ENCODE peak calls at places on chromosomes 13 and 19, in five cellular contexts. X, E, F, C and Q are unnamed samples.
A peak's percentile ranks its signal among the peaks of the same experiment; 100 is the strongest.

GRCh38 chr13:20425819-20426219 is 99.8 kb downstream of the CRYL1 start:
- DNase-seq in X (peak; percentile 90), E (no peak), F (no peak), C (no peak), Q (peak; percentile 59)

GRCh38 chr13:42899266-42899665 is 92.8 kb downstream of the EPSTI1 start:
- DNase-seq in X (no peak), E (no peak), F (no peak), C (no peak), Q (peak; percentile 54)

GRCh38 chr13:21625366-21625765 is 21.4 kb upstream of the MICU2 start:
- DNase-seq in X (peak; percentile 69), E (no peak), F (no peak), C (no peak), Q (peak; percentile 60)

GRCh38 chr19:43532571-43532961 is 422 bp upstream of the ZNF575 start:
- DNase-seq in X (no peak), E (peak; percentile 70), F (peak; percentile 54), C (peak; percentile 71), Q (peak; percentile 59)

GRCh38 chr13:100854091-100854490 is 179.5 kb upstream of the TMTC4 start:
- DNase-seq in X (no peak), E (no peak), F (no peak), C (no peak), Q (no peak)

GRCh38 chr13:61531383-61532065 is 115.9 kb upstream of the PCDH20 start:
- DNase-seq in X (peak; percentile 94), E (no peak), F (no peak), C (no peak), Q (no peak)

GRCh38 chr19:3982701-3983541 is 2.3 kb downstream of the EEF2 start:
- DNase-seq in X (peak; percentile 82), E (no peak), F (no peak), C (no peak), Q (no peak)

GRCh38 chr19:19541572-19541971 is 3.5 kb downstream of the CILP2 start:
- DNase-seq in X (no peak), E (no peak), F (no peak), C (no peak), Q (no peak)

GRCh38 chr13:20997301-20998061 is 63.9 kb downstream of the LATS2 start:
- DNase-seq in X (no peak), E (no peak), F (no peak), C (no peak), Q (no peak)

GRCh38 chr13:43269037-43269476 is 245.7 kb downstream of the DNAJC15 start:
- DNase-seq in X (peak; percentile 96), E (no peak), F (no peak), C (no peak), Q (no peak)

GRCh38 chr13:67383358-67383757 is 153.2 kb upstream of the PCDH9 start:
- DNase-seq in X (peak; percentile 3), E (no peak), F (no peak), C (peak; percentile 51), Q (no peak)

GRCh38 chr13:110127986-110128511 is 178.9 kb downstream of the COL4A1 start:
- DNase-seq in X (no peak), E (no peak), F (no peak), C (no peak), Q (no peak)

GRCh38 chr13:56718791-56719190 is 421.9 kb upstream of the PRR20A start:
- DNase-seq in X (peak; percentile 8), E (no peak), F (no peak), C (no peak), Q (no peak)

GRCh38 chr13:41177616-41178015 is 16.8 kb downstream of the KBTBD7 start:
- DNase-seq in X (peak; percentile 38), E (no peak), F (no peak), C (no peak), Q (no peak)

GRCh38 chr13:25059166-25059565 is 36.8 kb upstream of the PABPC3 start:
- DNase-seq in X (no peak), E (no peak), F (no peak), C (no peak), Q (no peak)

GRCh38 chr19:4636151-4636717 is 3.1 kb upstream of the TNFAIP8L1 start:
- DNase-seq in X (peak; percentile 38), E (peak; percentile 83), F (peak; percentile 64), C (peak; percentile 90), Q (peak; percentile 88)

GRCh38 chr13:44273991-44274810 is 99.4 kb upstream of the SERP2 start:
- DNase-seq in X (no peak), E (no peak), F (no peak), C (no peak), Q (peak; percentile 59)

GRCh38 chr13:41145136-41145908 is 12.7 kb upstream of the KBTBD6 start:
- DNase-seq in X (peak; percentile 87), E (no peak), F (no peak), C (no peak), Q (no peak)

GRCh38 chr13:75341025-75341424 is 140.9 kb downstream of the TBC1D4 start:
- DNase-seq in X (no peak), E (no peak), F (no peak), C (no peak), Q (peak; percentile 54)

GRCh38 chr19:50839712-50840655 is 6.6 kb upstream of the KLK15 start:
- DNase-seq in X (no peak), E (no peak), F (no peak), C (no peak), Q (no peak)

GRCh38 chr13:94595006-94595942 is 678 bp downstream of the TGDS start:
- DNase-seq in X (peak; percentile 34), E (no peak), F (peak; percentile 46), C (no peak), Q (peak; percentile 42)

GRCh38 chr13:109412232-109412935 is 374.0 kb downstream of the IRS2 start:
- DNase-seq in X (peak; percentile 17), E (peak; percentile 70), F (peak; percentile 89), C (peak; percentile 67), Q (no peak)

GRCh38 chr13:112688560-112689497 is 1.0 kb upstream of the ATP11A start:
- DNase-seq in X (no peak), E (peak; percentile 44), F (peak; percentile 62), C (no peak), Q (no peak)

GRCh38 chr13:112687836-112688559 is 1.8 kb upstream of the ATP11A start:
- DNase-seq in X (no peak), E (no peak), F (no peak), C (no peak), Q (no peak)

GRCh38 chr13:112690242-112690943 is 555 bp downstream of the ATP11A start:
- DNase-seq in X (peak; percentile 27), E (no peak), F (no peak), C (peak; percentile 83), Q (peak; percentile 64)

GRCh38 chr13:112692104-112692503 is 2.3 kb downstream of the ATP11A start:
- DNase-seq in X (no peak), E (peak; percentile 33), F (no peak), C (no peak), Q (no peak)

GRCh38 chr13:112689498-112690241 is at the start of gene ATP11A:
- DNase-seq in X (peak; percentile 94), E (peak; percentile 95), F (peak; percentile 90), C (peak; percentile 97), Q (peak; percentile 96)
- TF ChIP-seq CTCF in X (no peak), E (peak; percentile 10), F (no peak), C (no peak), Q (no peak)

GRCh38 chr19:27776020-27776419 is 1436.9 kb downstream of the UQCRFS1 start:
- DNase-seq in X (peak; percentile 37), E (no peak), F (no peak), C (no peak), Q (no peak)

GRCh38 chr19:27773318-27774094 is 1439.4 kb downstream of the UQCRFS1 start:
- DNase-seq in X (no peak), E (no peak), F (no peak), C (no peak), Q (no peak)

GRCh38 chr19:27774337-27774736 is 1438.6 kb downstream of the UQCRFS1 start:
- DNase-seq in X (no peak), E (no peak), F (no peak), C (no peak), Q (no peak)

GRCh38 chr19:27775395-27775794 is 1437.6 kb downstream of the UQCRFS1 start:
- DNase-seq in X (no peak), E (no peak), F (no peak), C (no peak), Q (no peak)

DNA sequence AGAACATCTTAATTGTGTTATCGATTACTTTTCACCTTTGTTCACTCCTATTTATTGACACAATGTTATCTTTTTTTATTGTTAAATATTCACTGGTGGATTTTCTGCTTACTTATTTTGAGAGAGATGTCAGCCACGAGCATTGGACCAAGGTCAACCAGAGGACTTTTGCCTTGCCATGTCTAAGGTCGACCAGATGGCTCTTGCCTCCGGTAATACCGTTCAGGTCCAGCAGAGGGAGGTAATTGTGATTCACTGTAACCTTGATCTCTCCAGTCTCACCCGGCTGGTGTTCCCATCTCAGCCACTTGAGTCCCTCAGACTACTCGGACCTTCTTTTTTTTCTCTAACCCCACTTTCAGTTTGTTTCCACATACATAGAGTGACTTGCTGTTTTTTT is 1438.1 kb downstream of the UQCRFS1 start:
- DNase-seq in X (no peak), E (no peak), F (no peak), C (no peak), Q (no peak)
- TF ChIP-seq CTCF in X (peak; percentile 43), E (no peak), F (no peak), C (no peak), Q (no peak)

GRCh38 chr13:27370305-27370853 is 54.0 kb upstream of the GTF3A start:
- DNase-seq in X (no peak), E (no peak), F (no peak), C (no peak), Q (no peak)

GRCh38 chr13:27371932-27372331 is 52.5 kb upstream of the GTF3A start:
- DNase-seq in X (no peak), E (no peak), F (no peak), C (no peak), Q (no peak)

GRCh38 chr13:27374650-27375049 is 49.8 kb upstream of the GTF3A start:
- DNase-seq in X (peak; percentile 85), E (peak; percentile 67), F (peak; percentile 79), C (no peak), Q (peak; percentile 75)

GRCh38 chr13:27374126-27374613 is 50.2 kb upstream of the GTF3A start:
- DNase-seq in X (peak; percentile 8), E (no peak), F (no peak), C (no peak), Q (no peak)

DNA sequence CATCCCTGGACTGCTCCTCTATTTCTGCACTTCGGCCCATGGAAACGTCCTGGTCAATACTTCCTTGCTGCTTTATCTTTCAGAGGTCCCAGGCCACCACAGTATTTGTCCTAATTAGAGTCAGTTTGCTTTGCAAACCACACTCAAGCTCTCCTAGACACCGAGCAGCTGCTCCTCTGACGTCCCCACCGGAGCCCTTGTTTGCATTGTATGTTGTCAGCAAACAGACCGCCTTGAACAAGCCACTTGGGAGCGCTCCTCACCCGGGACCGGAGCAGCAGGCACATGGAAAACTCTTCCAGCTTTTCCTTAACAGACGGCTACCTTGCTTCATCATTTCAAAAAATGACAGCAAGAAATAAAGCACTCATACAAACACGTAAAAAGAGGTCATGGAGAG is 51.5 kb upstream of the GTF3A start:
- DNase-seq in X (peak; percentile 10), E (no peak), F (no peak), C (no peak), Q (no peak)
- TF ChIP-seq CTCF in X (peak; percentile 5), E (no peak), F (no peak), C (no peak), Q (no peak)

DNA sequence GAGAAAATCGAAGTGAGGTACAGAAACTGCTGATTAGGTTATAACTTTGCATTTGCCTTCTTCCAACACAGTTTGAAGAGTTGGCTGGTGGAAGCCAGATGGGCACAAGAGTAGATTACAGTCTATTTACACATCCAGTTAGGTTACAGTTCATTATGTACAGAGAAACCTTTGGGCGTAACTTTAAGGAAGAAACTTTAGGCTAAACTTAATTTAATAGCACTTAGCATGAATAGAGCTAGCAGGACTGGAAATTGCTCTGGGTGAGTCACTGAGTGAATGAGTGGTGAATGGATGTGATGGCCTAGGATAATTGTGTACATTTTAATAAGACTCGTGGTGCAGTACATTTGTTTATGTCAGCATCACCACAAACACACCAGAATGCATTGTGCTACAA is 62.9 kb upstream of the KLHL1 start:
- DNase-seq in X (peak; percentile 74), E (no peak), F (no peak), C (no peak), Q (no peak)
- TF ChIP-seq CTCF in X (no peak), E (no peak), F (no peak), C (no peak), Q (no peak)